ENCODE peak calls at places on chromosomes 12 and 14, in eight cellular contexts. D is pancreas, I is IMR-90, O is GM06990, A is heart right ventricle, S is foreskin fibroblast, B is breast epithelium, E is testis. H is an unnamed sample.

GRCh38 chr12:121810833-121811433 is 7.1 kb downstream of the SETD1B start:
- DNase-seq in D (no peak), I (no peak), O (no peak), A (no peak), S (no peak), B (no peak), E (no peak), H (no peak)

GRCh38 chr12:95626854-95627253 is 75.6 kb upstream of the USP44 start:
- DNase-seq in D (no peak), I (no peak), O (no peak), A (no peak), S (no peak), B (no peak), E (peak), H (no peak)

GRCh38 chr14:91300283-91300841 is 55.9 kb upstream of the GPR68 start:
- DNase-seq in D (no peak), I (peak), O (no peak), A (no peak), S (no peak), B (no peak), E (no peak), H (no peak)

GRCh38 chr12:31768046-31768445 is 39.2 kb upstream of the AMN1 start:
- DNase-seq in D (no peak), I (no peak), O (no peak), A (no peak), S (no peak), B (no peak), E (no peak), H (no peak)

GRCh38 chr12:11555743-11556625 is 93.5 kb upstream of the ETV6 start:
- DNase-seq in D (peak), I (no peak), O (no peak), A (no peak), S (no peak), B (no peak), E (no peak), H (no peak)

GRCh38 chr12:102811125-102811737 is 105.8 kb downstream of the PAH start:
- DNase-seq in D (no peak), I (no peak), O (no peak), A (no peak), S (no peak), B (no peak), E (peak), H (peak)

GRCh38 chr12:131282292-131283080 is 328.8 kb downstream of the ADGRD1 start:
- DNase-seq in D (peak), I (no peak), O (no peak), A (no peak), S (no peak), B (no peak), E (peak), H (no peak)

GRCh38 chr12:70258605-70259403 is 15.6 kb downstream of the CNOT2 start:
- DNase-seq in D (no peak), I (no peak), O (no peak), A (no peak), S (no peak), B (no peak), E (no peak), H (no peak)

GRCh38 chr12:109680521-109681030 is 33.0 kb upstream of the FAM222A start:
- DNase-seq in D (no peak), I (no peak), O (no peak), A (no peak), S (no peak), B (no peak), E (no peak), H (no peak)

GRCh38 chr12:15603461-15604085 is 185.6 kb downstream of the EPS8 start:
- DNase-seq in D (no peak), I (peak), O (no peak), A (no peak), S (no peak), B (no peak), E (no peak), H (no peak)

GRCh38 chr12:95674088-95674595 is 116.4 kb downstream of the NTN4 start:
- DNase-seq in D (no peak), I (no peak), O (no peak), A (no peak), S (no peak), B (no peak), E (no peak), H (no peak)

GRCh38 chr12:66296171-66296683 is 6.1 kb upstream of the HELB start:
- DNase-seq in D (no peak), I (no peak), O (no peak), A (no peak), S (no peak), B (no peak), E (no peak), H (no peak)

GRCh38 chr14:91755560-91755959 is 23.7 kb upstream of the CATSPERB start:
- DNase-seq in D (no peak), I (peak), O (no peak), A (no peak), S (no peak), B (no peak), E (no peak), H (peak)

GRCh38 chr12:10739157-10740118 is 16.3 kb upstream of the YBX3 start:
- DNase-seq in D (no peak), I (no peak), O (no peak), A (no peak), S (no peak), B (no peak), E (no peak), H (no peak)

GRCh38 chr12:46900734-46901463 is 75.1 kb upstream of the SLC38A4 start:
- DNase-seq in D (no peak), I (no peak), O (no peak), A (no peak), S (no peak), B (no peak), E (no peak), H (no peak)

GRCh38 chr12:117820216-117820907 is 148.4 kb downstream of the KSR2 start:
- DNase-seq in D (no peak), I (no peak), O (no peak), A (no peak), S (no peak), B (no peak), E (no peak), H (no peak)

GRCh38 chr12:45232771-45233372 is 17.0 kb downstream of the ANO6 start:
- DNase-seq in D (peak), I (peak), O (no peak), A (no peak), S (peak), B (no peak), E (no peak), H (peak)

GRCh38 chr12:76927170-76927784 is 48.5 kb upstream of the CSRP2 start:
- DNase-seq in D (no peak), I (peak), O (no peak), A (peak), S (no peak), B (no peak), E (peak), H (peak)

GRCh38 chr14:91113829-91114078 is at the start of gene DGLUCY:
- DNase-seq in D (peak), I (peak), O (no peak), A (peak), S (peak), B (no peak), E (peak), H (peak)

GRCh38 chr12:20722142-20722541 is 27.0 kb downstream of the SLCO1C1 start:
- DNase-seq in D (no peak), I (no peak), O (no peak), A (no peak), S (no peak), B (no peak), E (no peak), H (no peak)

GRCh38 chr12:104197264-104197663 is 18.3 kb upstream of the TXNRD1 start:
- DNase-seq in D (no peak), I (peak), O (no peak), A (no peak), S (no peak), B (no peak), E (no peak), H (peak)

GRCh38 chr12:51082561-51083139 is 746 bp downstream of the CSRNP2 start:
- DNase-seq in D (no peak), I (peak), O (no peak), A (no peak), S (peak), B (no peak), E (peak), H (peak)

GRCh38 chr12:91099373-91099772 is 11.9 kb downstream of the LUM start:
- DNase-seq in D (no peak), I (no peak), O (no peak), A (no peak), S (no peak), B (no peak), E (no peak), H (no peak)

GRCh38 chr12:34595749-34596733 is 573.7 kb downstream of the ALG10 start:
- DNase-seq in D (no peak), I (no peak), O (no peak), A (peak), S (no peak), B (peak), E (no peak), H (no peak)

GRCh38 chr12:131729254-131729955 is 18.5 kb downstream of the SFSWAP start:
- DNase-seq in D (no peak), I (no peak), O (no peak), A (no peak), S (no peak), B (no peak), E (no peak), H (no peak)

GRCh38 chr14:57060276-57060956 is 208.3 kb downstream of the EXOC5 start:
- DNase-seq in D (peak), I (no peak), O (peak), A (no peak), S (no peak), B (no peak), E (no peak), H (no peak)

DNA sequence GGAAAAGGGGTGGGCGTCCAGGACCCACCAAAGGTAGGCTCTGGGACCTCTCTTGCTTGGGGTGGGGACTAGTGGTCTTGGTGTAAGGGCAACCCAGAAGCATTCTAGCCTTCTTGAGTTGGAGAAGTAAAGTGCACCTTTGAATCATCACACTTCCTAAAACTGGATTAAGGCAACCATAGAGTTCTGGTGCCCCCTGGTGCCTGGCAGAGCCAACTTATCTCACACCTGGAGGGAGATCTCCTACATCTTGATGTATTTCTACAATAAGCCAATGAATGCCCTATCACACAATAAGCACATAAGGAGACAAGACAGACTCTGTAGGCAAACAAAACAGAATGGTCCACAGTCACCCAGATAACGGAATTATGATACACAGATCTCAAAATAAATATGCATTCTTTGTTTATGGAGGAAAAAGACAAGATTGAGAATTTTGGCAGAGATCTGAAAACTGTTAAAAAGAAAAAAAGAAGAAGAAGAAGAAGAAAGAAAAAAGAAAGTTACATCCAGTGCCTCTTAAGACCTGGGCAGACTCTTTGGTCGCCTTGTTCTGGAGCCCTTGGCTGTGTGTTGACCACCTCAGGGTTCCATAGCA is 95.9 kb upstream of the PPP2R5C start:
- DNase-seq in D (no peak), I (peak), O (peak), A (no peak), S (peak), B (no peak), E (peak), H (peak)
- TF ChIP-seq CTCF in D (no peak), I (peak), O (peak), A (peak), S (peak), B (no peak), E (peak), H (peak)

GRCh38 chr12:115017346-115017745 is 333.4 kb upstream of the TBX3 start:
- DNase-seq in D (no peak), I (no peak), O (no peak), A (no peak), S (peak), B (no peak), E (no peak), H (no peak)

GRCh38 chr12:115012861-115013667 is 329.1 kb upstream of the TBX3 start:
- DNase-seq in D (no peak), I (no peak), O (no peak), A (peak), S (no peak), B (no peak), E (no peak), H (no peak)

GRCh38 chr12:115010324-115010995 is 326.5 kb upstream of the TBX3 start:
- DNase-seq in D (no peak), I (peak), O (no peak), A (no peak), S (peak), B (no peak), E (no peak), H (no peak)

GRCh38 chr12:115011703-115012102 is 327.7 kb upstream of the TBX3 start:
- DNase-seq in D (no peak), I (no peak), O (no peak), A (no peak), S (no peak), B (no peak), E (no peak), H (no peak)

GRCh38 chr12:115013668-115014072 is 329.7 kb upstream of the TBX3 start:
- DNase-seq in D (no peak), I (no peak), O (no peak), A (peak), S (no peak), B (no peak), E (no peak), H (no peak)
- H3K4me3 ChIP-seq in D (no peak), I (no peak), O (no peak), A (no peak), S (no peak), B (no peak), E (no peak), H (no peak)

DNA sequence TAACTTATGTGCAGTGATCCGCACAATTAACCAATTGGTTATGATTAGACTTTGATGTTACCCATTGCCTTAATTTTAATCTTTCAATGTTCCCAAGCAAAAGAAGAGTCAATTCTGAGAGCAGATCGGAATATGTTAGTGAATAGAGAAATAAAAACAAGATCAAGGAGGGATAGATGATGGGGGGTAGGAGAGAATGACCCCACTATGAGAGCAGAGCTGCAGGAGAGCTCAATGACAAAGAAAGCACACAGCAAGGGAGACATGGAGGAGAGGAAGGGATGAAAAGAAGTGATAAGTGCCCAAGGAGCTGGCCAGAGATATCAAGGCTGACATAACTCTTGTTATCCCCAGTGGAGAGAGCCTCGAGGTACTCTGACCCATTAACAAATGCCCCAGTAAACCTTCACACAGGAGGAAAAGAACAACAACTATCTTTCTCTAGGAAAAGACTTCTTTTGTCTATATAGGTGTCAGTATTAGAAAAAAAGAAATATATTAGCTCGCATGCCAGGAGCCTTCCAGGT is 52.9 kb upstream of the ANP32D start:
- DNase-seq in D (no peak), I (no peak), O (no peak), A (no peak), S (no peak), B (no peak), E (no peak), H (no peak)
- TF ChIP-seq CTCF in D (no peak), I (no peak), O (no peak), A (no peak), S (no peak), B (no peak), E (no peak), H (no peak)

GRCh38 chr12:84910549-84911241 is 1.9 kb downstream of the SLC6A15 start:
- DNase-seq in D (no peak), I (no peak), O (no peak), A (no peak), S (no peak), B (peak), E (peak), H (peak)

GRCh38 chr12:84911331-84912190 is 1.0 kb downstream of the SLC6A15 start:
- DNase-seq in D (peak), I (peak), O (no peak), A (no peak), S (peak), B (peak), E (peak), H (peak)

GRCh38 chr12:84913151-84913550 is 552 bp upstream of the SLC6A15 start:
- DNase-seq in D (no peak), I (no peak), O (no peak), A (no peak), S (no peak), B (no peak), E (peak), H (no peak)

DNA sequence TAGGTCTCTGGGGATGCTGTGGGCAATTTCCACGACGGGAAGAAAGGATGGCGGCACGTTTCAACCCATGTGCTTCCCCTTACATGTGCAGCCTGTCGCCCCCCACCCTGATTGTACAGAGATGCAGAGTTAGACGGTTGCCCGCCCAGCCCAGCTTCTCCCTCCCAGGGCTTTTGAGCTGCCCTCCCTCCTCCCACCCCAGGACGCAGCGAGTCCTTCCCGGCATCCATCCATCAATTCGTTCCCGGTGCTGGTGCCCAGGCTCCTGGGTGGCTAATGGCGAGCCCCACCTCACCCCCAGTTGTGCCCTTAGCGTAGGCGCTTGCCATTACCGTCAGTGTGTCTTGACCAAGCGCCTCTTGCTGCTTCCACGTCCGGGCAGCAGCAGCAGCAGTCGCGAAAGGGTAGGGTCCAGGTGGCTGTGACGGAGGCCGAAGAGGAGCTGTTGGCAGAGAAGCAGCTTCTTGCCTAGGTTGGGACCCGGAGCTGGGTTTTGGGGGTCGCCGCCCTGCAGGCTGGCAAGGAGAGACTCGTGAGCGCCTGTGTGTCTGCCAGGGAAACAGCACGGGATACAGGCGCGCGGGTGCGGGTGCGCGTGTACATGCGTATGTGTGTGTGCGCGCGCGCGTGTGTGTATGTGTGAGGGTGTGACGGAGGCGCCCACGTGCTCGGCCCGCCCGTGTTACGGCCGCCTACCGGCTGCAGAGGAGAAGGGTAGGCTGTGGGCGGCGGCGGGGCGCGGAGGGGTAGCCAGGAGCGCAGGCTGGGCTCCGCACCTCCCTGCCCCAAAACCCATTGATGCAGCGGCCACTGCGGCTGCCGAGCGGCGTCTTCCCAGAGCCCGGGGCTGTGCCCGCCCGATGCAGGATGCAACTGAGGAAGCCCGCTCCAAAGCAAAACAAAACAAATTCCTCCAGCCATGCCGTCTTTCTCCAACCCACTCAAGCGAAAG is at the start of gene SLC6A15:
- DNase-seq in D (peak), I (peak), O (peak), A (no peak), S (peak), B (peak), E (peak), H (peak)
- H3K4me3 ChIP-seq in D (peak), I (peak), O (peak), A (peak), S (peak), B (peak), E (peak), H (peak)

GRCh38 chr14:21924479-21924878 is 250.9 kb upstream of the OR4E1 start:
- DNase-seq in D (no peak), I (no peak), O (peak), A (no peak), S (no peak), B (no peak), E (no peak), H (no peak)
- TF ChIP-seq CTCF in D (no peak), I (no peak), O (peak), A (peak), S (no peak), B (no peak), E (no peak), H (no peak)

DNA sequence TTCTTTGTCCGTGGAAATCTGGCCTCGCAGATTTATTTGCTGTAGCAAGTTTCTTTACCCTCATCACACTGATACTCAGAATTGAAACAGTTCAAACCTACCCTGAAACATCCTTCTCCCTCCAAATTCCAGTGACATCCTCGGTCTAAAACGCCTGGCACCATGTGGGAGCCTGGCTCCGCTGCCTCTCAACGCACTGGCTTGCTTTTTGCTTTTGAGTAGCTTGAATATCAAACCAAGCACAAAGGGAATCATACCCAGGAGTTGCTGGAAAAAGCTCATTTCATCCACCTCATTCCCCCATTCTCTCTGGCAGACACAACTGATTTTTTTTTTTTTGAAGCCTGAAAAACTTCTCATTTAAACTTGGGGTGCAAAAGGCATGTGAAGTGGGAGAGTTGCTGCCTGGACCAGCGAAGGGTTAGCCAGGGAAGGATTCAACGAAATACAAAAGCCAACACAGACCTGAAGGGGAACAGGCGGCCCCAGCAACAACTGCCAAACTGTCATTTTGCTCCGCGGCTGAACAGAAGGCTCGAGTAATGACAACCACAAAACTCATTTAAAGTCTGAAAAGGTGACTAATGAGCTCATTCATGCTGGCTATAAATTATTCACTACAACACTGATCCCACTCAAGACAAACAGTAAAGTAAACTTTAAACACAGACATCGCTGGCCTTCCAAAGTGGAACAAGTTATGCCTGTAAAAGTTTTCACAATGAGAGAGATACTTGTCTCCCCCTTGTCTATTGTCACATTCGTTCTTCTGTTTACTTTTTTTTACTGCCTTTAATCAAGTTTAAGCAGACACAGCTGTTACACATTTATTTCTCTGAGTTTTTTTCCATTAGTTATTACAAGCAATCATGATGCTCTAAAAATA is 12.4 kb upstream of the FOXN3 start:
- DNase-seq in D (no peak), I (peak), O (no peak), A (no peak), S (no peak), B (no peak), E (no peak), H (no peak)
- H3K4me3 ChIP-seq in D (peak), I (peak), O (peak), A (peak), S (peak), B (peak), E (no peak), H (no peak)

GRCh38 chr14:61478971-61479473 is 157.6 kb downstream of the PRKCH start:
- DNase-seq in D (no peak), I (no peak), O (peak), A (no peak), S (no peak), B (no peak), E (no peak), H (no peak)
- TF ChIP-seq CTCF in D (no peak), I (no peak), O (no peak), A (no peak), S (no peak), B (no peak), E (no peak), H (no peak)